ENCODE peak calls at places on chromosomes 12 and 14, in nine cellular contexts. Y is body of pancreas, I is prostate gland, F is stomach, O is pancreas, D is keratinocyte, P is bronchial epithelial cell, E is ovary, S is testis. V is an unnamed sample.

GRCh38 chr14:53054457-53054856 is 98.7 kb downstream of the DDHD1 start:
- DNase-seq in Y (no peak), I (no peak), F (no peak), O (no peak), D (no peak), P (no peak), E (no peak), S (no peak), V (no peak)

GRCh38 chr12:103334447-103334846 is 161.3 kb downstream of the C12orf42 start:
- DNase-seq in Y (no peak), I (no peak), F (no peak), O (no peak), D (no peak), P (no peak), E (no peak), S (no peak), V (no peak)

GRCh38 chr14:73463411-73463810 is 5.1 kb upstream of the NUMB start:
- DNase-seq in Y (peak; percentile 75), I (no peak), F (peak; percentile 33), O (peak; percentile 43), D (peak; percentile 80), P (peak; percentile 99), E (no peak), S (no peak), V (peak; percentile 64)

GRCh38 chr14:91019673-91020072 is 40.8 kb downstream of the RPS6KA5 start:
- DNase-seq in Y (no peak), I (no peak), F (no peak), O (no peak), D (no peak), P (no peak), E (no peak), S (no peak), V (no peak)

GRCh38 chr14:91996951-91997371 is 42.9 kb downstream of the TRIP11 start:
- DNase-seq in Y (peak; percentile 26), I (no peak), F (no peak), O (no peak), D (peak; percentile 77), P (peak; percentile 81), E (no peak), S (no peak), V (no peak)

GRCh38 chr12:120534703-120535655 is 823 bp downstream of the RNF10 start:
- DNase-seq in Y (peak; percentile 59), I (peak; percentile 22), F (peak; percentile 45), O (peak; percentile 68), D (no peak), P (peak; percentile 85), E (peak; percentile 60), S (peak; percentile 43), V (peak; percentile 51)

GRCh38 chr12:91818236-91819131 is 327.2 kb downstream of the BTG1 start:
- DNase-seq in Y (peak; percentile 36), I (peak; percentile 39), F (no peak), O (no peak), D (no peak), P (peak; percentile 82), E (no peak), S (no peak), V (no peak)

GRCh38 chr12:52380271-52380694 is 5.2 kb downstream of the KRT84 start:
- DNase-seq in Y (peak; percentile 49), I (peak; percentile 32), F (peak; percentile 57), O (peak; percentile 57), D (no peak), P (peak; percentile 42), E (no peak), S (peak; percentile 48), V (no peak)

GRCh38 chr14:24943024-24943423 is 106.9 kb downstream of the STXBP6 start:
- DNase-seq in Y (peak; percentile 7), I (peak; percentile 50), F (no peak), O (no peak), D (no peak), P (no peak), E (no peak), S (no peak), V (no peak)

GRCh38 chr12:116186482-116187157 is 90.9 kb downstream of the MED13L start:
- DNase-seq in Y (no peak), I (no peak), F (no peak), O (no peak), D (no peak), P (no peak), E (no peak), S (no peak), V (no peak)

GRCh38 chr12:65590318-65590717 is 234.0 kb upstream of the HMGA2 start:
- DNase-seq in Y (no peak), I (no peak), F (no peak), O (no peak), D (no peak), P (no peak), E (no peak), S (no peak), V (no peak)

GRCh38 chr14:86777950-86778602 is 1214.9 kb downstream of the GALC start:
- DNase-seq in Y (no peak), I (no peak), F (no peak), O (no peak), D (no peak), P (peak; percentile 55), E (no peak), S (no peak), V (no peak)

GRCh38 chr12:24661657-24662096 is 287.2 kb downstream of the BCAT1 start:
- DNase-seq in Y (peak; percentile 64), I (no peak), F (peak; percentile 28), O (no peak), D (no peak), P (peak; percentile 52), E (no peak), S (peak; percentile 16), V (peak; percentile 90)

GRCh38 chr12:118750666-118751065 is 230.7 kb upstream of the SRRM4 start:
- DNase-seq in Y (no peak), I (no peak), F (no peak), O (no peak), D (no peak), P (no peak), E (no peak), S (no peak), V (no peak)

GRCh38 chr14:49727171-49727570 is 34.3 kb downstream of the KLHDC1 start:
- DNase-seq in Y (no peak), I (no peak), F (no peak), O (no peak), D (no peak), P (no peak), E (no peak), S (no peak), V (no peak)
- H3K36me3 ChIP-seq in Y (peaks cover 2% of the 10 kb centered on the region), I (no peaks in the 10 kb centered on the region), F (peaks cover 58% of the 10 kb centered on the region), O (no peaks in the 10 kb centered on the region), D (no peaks in the 10 kb centered on the region), P (no peaks in the 10 kb centered on the region), E (no peaks in the 10 kb centered on the region), S (no peaks in the 10 kb centered on the region), V (peaks cover 23% of the 10 kb centered on the region)

DNA sequence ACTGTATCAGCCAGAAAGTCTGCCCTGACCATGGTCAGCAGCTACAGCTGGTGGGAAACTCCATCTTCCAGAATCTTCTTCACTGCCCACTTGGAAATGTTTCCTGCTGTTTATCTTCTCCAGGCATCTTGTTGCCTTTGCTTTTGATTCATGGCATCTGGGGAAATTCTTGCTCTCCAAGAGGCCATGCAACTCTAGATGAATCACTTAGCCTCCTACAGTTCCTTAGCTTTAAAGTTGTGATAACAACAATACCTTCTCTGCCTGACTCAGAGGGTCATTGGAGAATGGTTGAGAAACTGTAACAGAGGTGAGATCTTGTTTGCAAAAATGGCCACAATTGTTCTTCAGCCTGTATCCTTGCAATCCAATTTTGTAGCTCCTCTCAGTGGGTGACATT is 121.0 kb upstream of the VRK1 start:
- DNase-seq in Y (no peak), I (no peak), F (no peak), O (no peak), D (no peak), P (peak; percentile 50), E (no peak), S (no peak), V (no peak)
- TF ChIP-seq CTCF in Y (no peak), I (no peak), F (no peak), O (no peak), D (no peak), P (no peak), E (no peak), S (no peak), V (no peak)

DNA sequence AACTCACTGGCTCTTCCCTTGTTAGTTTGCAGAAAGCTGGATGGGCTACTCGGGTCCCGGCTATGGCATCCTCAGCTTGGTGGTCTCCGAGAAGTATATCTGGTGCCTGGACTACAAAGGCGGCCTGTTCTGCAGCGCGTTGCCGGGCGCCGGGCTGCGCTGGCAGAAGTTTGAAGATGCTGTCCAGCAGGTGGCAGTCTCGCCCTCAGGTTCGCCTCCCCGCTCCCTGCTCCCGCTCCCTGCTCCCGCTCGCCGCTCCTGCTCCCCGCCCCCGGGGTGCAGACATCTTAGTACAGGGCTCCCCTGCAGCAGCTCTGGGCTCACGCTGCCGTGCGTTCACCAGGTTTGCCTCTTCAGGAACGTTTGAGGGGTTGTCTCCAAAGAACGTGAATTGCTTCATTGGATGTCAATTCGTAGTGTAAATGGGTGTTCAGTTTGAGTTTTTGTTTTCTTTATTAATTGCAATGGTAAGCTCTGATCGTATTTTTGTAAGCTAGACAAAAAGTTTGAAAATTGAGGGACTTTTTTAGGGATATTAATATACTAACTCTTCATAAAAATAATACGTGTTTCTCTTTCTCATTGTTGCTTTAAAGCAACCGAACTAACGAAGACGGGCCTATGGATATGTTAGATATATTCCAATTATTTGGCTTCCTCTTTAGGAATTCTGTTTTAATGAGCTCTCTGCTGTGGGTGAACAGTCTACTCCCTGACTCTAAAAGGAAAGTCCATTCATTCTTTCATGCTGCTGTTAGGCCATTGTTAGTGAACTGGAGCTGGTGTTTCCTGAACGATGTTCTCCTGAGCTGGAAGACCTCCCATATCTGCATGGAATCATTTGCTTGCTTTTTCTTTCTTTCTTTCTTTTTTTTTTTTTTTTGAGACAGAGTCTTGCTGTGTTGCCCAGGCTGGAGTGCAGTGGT is 71.3 kb downstream of the ANKRD9 start:
- DNase-seq in Y (peak; percentile 83), I (peak; percentile 85), F (peak; percentile 89), O (peak; percentile 85), D (peak; percentile 25), P (peak; percentile 58), E (peak; percentile 94), S (peak; percentile 87), V (peak; percentile 85)
- H3K4me3 ChIP-seq in Y (no peak overlapping the region), I (peak overlapping the region; percentile 11), F (peak overlapping the region; percentile 19), O (peak overlapping the region; percentile 24), D (no peak overlapping the region), P (no peak overlapping the region), E (no peak overlapping the region), S (no peak overlapping the region), V (no peak overlapping the region)

GRCh38 chr14:34770901-34771300 is 56.5 kb upstream of the CFL2 start:
- DNase-seq in Y (no peak), I (no peak), F (no peak), O (no peak), D (no peak), P (no peak), E (no peak), S (no peak), V (no peak)

GRCh38 chr14:34766611-34767010 is 52.2 kb upstream of the CFL2 start:
- DNase-seq in Y (no peak), I (no peak), F (no peak), O (no peak), D (no peak), P (no peak), E (no peak), S (no peak), V (no peak)

DNA sequence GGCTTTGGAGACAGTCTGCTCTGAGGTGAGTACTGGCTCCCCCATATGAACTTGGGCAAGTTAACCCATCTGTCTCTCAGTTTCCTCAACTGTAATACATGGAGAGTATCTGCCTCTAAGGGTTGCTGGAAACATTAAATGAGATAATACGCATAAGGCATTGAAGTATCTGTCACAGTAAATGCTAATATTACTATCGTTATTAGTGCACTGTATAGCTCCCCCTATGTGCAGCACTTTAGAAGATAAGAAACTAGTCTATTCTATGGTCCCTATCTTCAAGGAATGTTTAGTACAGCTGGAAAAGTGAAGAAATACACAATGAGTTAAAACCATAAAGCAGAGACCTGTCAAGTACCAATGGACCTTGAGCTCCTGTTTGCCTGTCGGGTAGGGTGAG is 51.7 kb upstream of the CFL2 start:
- DNase-seq in Y (no peak), I (no peak), F (no peak), O (no peak), D (no peak), P (peak; percentile 3), E (no peak), S (no peak), V (no peak)
- H3K36me3 ChIP-seq in Y (peaks cover 15% of the 10 kb centered on the region), I (no peaks in the 10 kb centered on the region), F (peaks cover 57% of the 10 kb centered on the region), O (no peaks in the 10 kb centered on the region), D (peaks cover 11% of the 10 kb centered on the region), P (peaks cover 9% of the 10 kb centered on the region), E (no peaks in the 10 kb centered on the region), S (no peaks in the 10 kb centered on the region), V (peaks cover 38% of the 10 kb centered on the region)